ENCODE peak calls at places on chromosomes 11 and 22, in four cellular contexts. A is HFF-Myc, C is A673, W is fibroblast of pulmonary artery. O is an unnamed sample.

GRCh38 chr11:95154514-95154913 is 64.9 kb downstream of the ENDOD1 start:
- DNase-seq in A (no peak), C (peak; percentile 71), W (peak; percentile 70), O (peak; percentile 19)

GRCh38 chr11:77250881-77251640 is 50.4 kb downstream of the GDPD4 start:
- DNase-seq in A (peak; percentile 20), C (peak; percentile 68), W (peak; percentile 44), O (peak; percentile 74)

GRCh38 chr11:1559103-1559951 is 12.7 kb downstream of the DUSP8 start:
- DNase-seq in A (no peak), C (no peak), W (peak; percentile 80), O (peak; percentile 81)

GRCh38 chr11:9150944-9151343 is 59.5 kb upstream of the SCUBE2 start:
- DNase-seq in A (no peak), C (no peak), W (peak; percentile 32), O (peak; percentile 49)

GRCh38 chr11:118996926-118997626 is 862 bp upstream of the CENATAC start:
- DNase-seq in A (no peak), C (peak; percentile 71), W (peak; percentile 41), O (no peak)

GRCh38 chr11:10375280-10376048 is 70.6 kb downstream of the ADM start:
- DNase-seq in A (no peak), C (no peak), W (peak; percentile 58), O (peak; percentile 91)

GRCh38 chr11:7573558-7574296 is 59.9 kb downstream of the PPFIBP2 start:
- DNase-seq in A (no peak), C (no peak), W (no peak), O (no peak)

GRCh38 chr11:92978226-92979111 is 9.0 kb downstream of the MTNR1B start:
- DNase-seq in A (no peak), C (peak; percentile 96), W (no peak), O (peak; percentile 22)

GRCh38 chr22:26570864-26571525 is 18.9 kb downstream of the TPST2 start:
- DNase-seq in A (no peak), C (peak; percentile 33), W (no peak), O (no peak)

GRCh38 chr11:45182902-45183301 is 36.5 kb downstream of the PRDM11 start:
- DNase-seq in A (no peak), C (peak; percentile 60), W (peak; percentile 54), O (peak; percentile 66)

GRCh38 chr11:100866453-100866852 is 179.4 kb downstream of the ARHGAP42 start:
- DNase-seq in A (no peak), C (no peak), W (no peak), O (no peak)

GRCh38 chr11:110130642-110131238 is 37.5 kb downstream of the ZC3H12C start:
- DNase-seq in A (no peak), C (peak; percentile 63), W (peak; percentile 72), O (no peak)

GRCh38 chr11:10806206-10806605 is 2.5 kb downstream of the EIF4G2 start:
- DNase-seq in A (no peak), C (no peak), W (no peak), O (no peak)

GRCh38 chr22:42933783-42934144 is 76.7 kb upstream of the ARFGAP3 start:
- DNase-seq in A (peak; percentile 88), C (no peak), W (peak; percentile 96), O (peak; percentile 81)

GRCh38 chr11:47607380-47607779 is 13.2 kb upstream of the C1QTNF4 start:
- DNase-seq in A (peak; percentile 93), C (no peak), W (peak; percentile 89), O (peak; percentile 99)

GRCh38 chr11:69360606-69361005 is 66.7 kb downstream of the MYEOV start:
- DNase-seq in A (no peak), C (no peak), W (no peak), O (no peak)

GRCh38 chr11:66860449-66860831 is 3.6 kb downstream of the LRFN4 start:
- DNase-seq in A (no peak), C (no peak), W (no peak), O (no peak)

GRCh38 chr22:46465348-46465725 is 72.1 kb downstream of the CELSR1 start:
- DNase-seq in A (no peak), C (no peak), W (no peak), O (no peak)

GRCh38 chr22:42869888-42870480 is 12.9 kb upstream of the ARFGAP3 start:
- DNase-seq in A (no peak), C (no peak), W (no peak), O (no peak)

GRCh38 chr11:120710354-120711187 is 199.0 kb downstream of the GRIK4 start:
- DNase-seq in A (peak; percentile 55), C (peak; percentile 17), W (peak; percentile 84), O (peak; percentile 96)

GRCh38 chr11:59647245-59647965 is 21.4 kb downstream of the PATL1 start:
- DNase-seq in A (no peak), C (no peak), W (no peak), O (no peak)

GRCh38 chr11:134504146-134504905 is 92.3 kb upstream of the B3GAT1 start:
- DNase-seq in A (no peak), C (no peak), W (no peak), O (no peak)

GRCh38 chr11:105372214-105372613 is 232.6 kb upstream of the CARD18 start:
- DNase-seq in A (no peak), C (peak; percentile 27), W (no peak), O (no peak)

GRCh38 chr11:74877132-74877531 is 71.8 kb downstream of the XRRA1 start:
- DNase-seq in A (no peak), C (peak; percentile 31), W (peak; percentile 23), O (peak; percentile 40)
- TF ChIP-seq CTCF in A (peak; percentile 42), C (peak; percentile 58), W (peak; percentile 62), O (peak; percentile 51)

GRCh38 chr22:23774114-23774921 is 1.7 kb downstream of the MMP11 start:
- DNase-seq in A (no peak), C (no peak), W (no peak), O (no peak)

GRCh38 chr22:23774922-23775436 is 2.3 kb downstream of the MMP11 start:
- DNase-seq in A (no peak), C (no peak), W (peak; percentile 41), O (no peak)

GRCh38 chr22:23772315-23773246 is at the start of gene MMP11:
- DNase-seq in A (no peak), C (peak; percentile 62), W (no peak), O (peak; percentile 73)

GRCh38 chr22:23775779-23776375 is 3.2 kb downstream of the MMP11 start:
- DNase-seq in A (no peak), C (no peak), W (no peak), O (no peak)

GRCh38 chr22:23773247-23774113 is 831 bp downstream of the MMP11 start:
- DNase-seq in A (no peak), C (no peak), W (no peak), O (no peak)
- H3K4me3 ChIP-seq in A (peak overlapping the region; percentile 47), C (peak overlapping the region; percentile 48), W (peak overlapping the region; percentile 37), O (peak overlapping the region; percentile 61)

DNA sequence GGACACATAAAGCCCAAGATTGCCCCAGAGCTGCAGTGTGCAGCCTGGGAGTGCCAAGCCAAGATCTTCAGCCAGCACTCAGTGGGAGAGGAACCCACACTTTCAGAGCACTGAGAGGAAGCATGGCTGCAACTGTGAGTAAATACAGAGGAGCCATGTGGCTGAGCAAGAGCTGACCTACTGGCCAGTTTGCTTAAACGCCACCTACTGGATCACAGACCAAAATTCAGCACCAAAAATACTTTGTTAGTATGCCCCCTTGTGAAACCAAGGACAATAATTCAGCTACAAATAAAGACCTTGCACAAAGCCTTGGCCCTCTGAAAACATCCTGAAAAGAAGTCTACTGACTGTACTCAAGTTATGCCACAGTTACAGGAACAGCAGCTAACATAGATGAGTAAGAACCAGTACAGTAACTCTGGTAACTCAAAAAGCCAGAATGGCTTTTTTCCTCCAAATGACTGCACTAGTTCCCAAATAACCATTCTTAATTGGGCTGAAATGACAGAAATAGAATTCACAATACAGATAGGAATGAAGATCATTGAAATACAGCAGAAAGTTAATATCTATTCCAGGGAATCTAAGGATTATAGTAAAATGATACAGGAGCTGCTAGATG is 10.1 kb upstream of the OR4A15 start:
- DNase-seq in A (no peak), C (peak; percentile 23), W (no peak), O (no peak)
- TF ChIP-seq CTCF in A (no peak), C (peak; percentile 53), W (no peak), O (no peak)

GRCh38 chr11:129373489-129373953 is 2.1 kb upstream of the BARX2 start:
- DNase-seq in A (no peak), C (no peak), W (no peak), O (no peak)
- H3K4me3 ChIP-seq in A (no peak overlapping the region), C (peak overlapping the region; percentile 74), W (peak overlapping the region; percentile 29), O (peak overlapping the region; percentile 33)

O was measured in foreskin fibroblast.